ENCODE peak calls at places on chromosome X, in five cellular contexts. A is NCI-H1436, M is hepatocyte, N is GM23248, I is globus pallidus. X is an unnamed sample.

GRCh38 chrX:68183612-68184214 is 249.6 kb downstream of the OPHN1 start:
- DNase-seq in A (no peak), M (peak), N (peak), I (no peak), X (peak)

GRCh38 chrX:53599781-53600396 is 86.6 kb downstream of the HUWE1 start:
- DNase-seq in A (no peak), M (no peak), N (no peak), I (no peak), X (no peak)

GRCh38 chrX:19865567-19866363 is 21.6 kb downstream of the SH3KBP1 start:
- DNase-seq in A (no peak), M (no peak), N (no peak), I (no peak), X (no peak)

GRCh38 chrX:84133023-84133422 is 55.0 kb downstream of the RPS6KA6 start:
- DNase-seq in A (no peak), M (no peak), N (peak), I (no peak), X (no peak)

GRCh38 chrX:40012800-40013682 is 84.7 kb downstream of the BCOR start:
- DNase-seq in A (no peak), M (peak), N (peak), I (no peak), X (peak)

GRCh38 chrX:104183685-104184084 is 17.4 kb downstream of the FAM199X start:
- DNase-seq in A (no peak), M (no peak), N (no peak), I (no peak), X (no peak)

GRCh38 chrX:121322159-121322558 is 274.7 kb downstream of the GLUD2 start:
- DNase-seq in A (no peak), M (no peak), N (peak), I (no peak), X (no peak)

GRCh38 chrX:109902665-109903064 is 100.2 kb upstream of the TMEM164 start:
- DNase-seq in A (no peak), M (no peak), N (peak), I (no peak), X (no peak)

GRCh38 chrX:139931646-139932076 is 1.2 kb downstream of the ATP11C start:
- DNase-seq in A (no peak), M (no peak), N (no peak), I (no peak), X (no peak)

GRCh38 chrX:53422915-53423268 is 219 bp downstream of the RIBC1 start:
- DNase-seq in A (no peak), M (no peak), N (no peak), I (no peak), X (no peak)

GRCh38 chrX:9569875-9570274 is 105.0 kb downstream of the TBL1X start:
- DNase-seq in A (no peak), M (no peak), N (no peak), I (no peak), X (no peak)

GRCh38 chrX:123086768-123087167 is 97.3 kb upstream of the GRIA3 start:
- DNase-seq in A (no peak), M (no peak), N (no peak), I (no peak), X (no peak)

GRCh38 chrX:41779058-41779564 is 55.1 kb downstream of the GPR82 start:
- DNase-seq in A (no peak), M (peak), N (peak), I (no peak), X (peak)

GRCh38 chrX:147803948-147804347 is 107.8 kb upstream of the FMR1 start:
- DNase-seq in A (peak), M (peak), N (peak), I (peak), X (no peak)

GRCh38 chrX:68646421-68646820 is 1.0 kb upstream of the STARD8 start:
- DNase-seq in A (no peak), M (no peak), N (no peak), I (no peak), X (no peak)

GRCh38 chrX:9285342-9285771 is 179.5 kb upstream of the TBL1X start:
- DNase-seq in A (no peak), M (no peak), N (no peak), I (no peak), X (no peak)

GRCh38 chrX:41010188-41010846 is 74.9 kb upstream of the USP9X start:
- DNase-seq in A (no peak), M (peak), N (peak), I (peak), X (peak)

GRCh38 chrX:23694606-23695005 is 27.3 kb downstream of the PRDX4 start:
- DNase-seq in A (peak), M (peak), N (peak), I (peak), X (peak)

GRCh38 chrX:135340827-135341226 is 31.5 kb downstream of the ETDC start:
- DNase-seq in A (no peak), M (no peak), N (peak), I (no peak), X (no peak)

GRCh38 chrX:148574247-148574973 is 74.0 kb downstream of the AFF2 start:
- DNase-seq in A (no peak), M (no peak), N (peak), I (no peak), X (no peak)